ENCODE peak calls at places on chromosomes 2 and 18, in ten cellular contexts. A is endodermal cell; B is heart right ventricle; I is effector memory CD4-positive, alpha-beta T cell; E is cardiac muscle cell; X is hippocampal formation; R is NCI-H1092 treated with DMSO at 0.1 percent for 48 hours; J is stimulated activated CD4-positive, alpha-beta T cell treated with anti-CD3 and anti-CD28 coated beads, Interleukin-1b, Interleukin-23, amount 100 ng/mL, for 4 hours; Z is NCI-H1417; N is NCI-H774. Q is an unnamed sample.

GRCh38 chr2:39121523-39122063 is 742 bp upstream of the SOS1 start:
- DNase-seq in A (no peak), B (no peak), I (no peak), E (peak; percentile 55), X (no peak), R (peak; percentile 68), J (no peak), Z (no peak), N (no peak), Q (peak; percentile 79)

GRCh38 chr18:49521251-49521650 is 34.2 kb upstream of the C18orf32 start:
- DNase-seq in A (peak; percentile 44), B (no peak), I (no peak), E (peak; percentile 83), X (no peak), R (peak; percentile 37), J (no peak), Z (peak; percentile 38), N (no peak), Q (no peak)

GRCh38 chr2:99806758-99807157 is 316.9 kb upstream of the REV1 start:
- DNase-seq in A (no peak), B (no peak), I (no peak), E (no peak), X (no peak), R (no peak), J (no peak), Z (no peak), N (no peak), Q (no peak)

GRCh38 chr2:43163365-43163715 is 63.1 kb downstream of the ZFP36L2 start:
- DNase-seq in A (no peak), B (no peak), I (no peak), E (no peak), X (no peak), R (no peak), J (no peak), Z (no peak), N (no peak), Q (no peak)

GRCh38 chr18:58952871-58953270 is 88.2 kb downstream of the ZNF532 start:
- DNase-seq in A (no peak), B (no peak), I (no peak), E (no peak), X (no peak), R (no peak), J (no peak), Z (no peak), N (no peak), Q (no peak)

GRCh38 chr2:159506764-159507406 is 109.5 kb downstream of the BAZ2B start:
- DNase-seq in A (no peak), B (no peak), I (no peak), E (no peak), X (no peak), R (no peak), J (no peak), Z (no peak), N (no peak), Q (no peak)

GRCh38 chr2:224085811-224086210 is 46.7 kb upstream of the SERPINE2 start:
- DNase-seq in A (no peak), B (no peak), I (no peak), E (no peak), X (no peak), R (no peak), J (no peak), Z (no peak), N (no peak), Q (no peak)

GRCh38 chr2:44883356-44883755 is 58.1 kb upstream of the SIX3 start:
- DNase-seq in A (no peak), B (no peak), I (no peak), E (no peak), X (no peak), R (no peak), J (no peak), Z (no peak), N (no peak), Q (no peak)

GRCh38 chr2:49961346-49961745 is 807.0 kb upstream of the FSHR start:
- DNase-seq in A (no peak), B (no peak), I (no peak), E (no peak), X (no peak), R (no peak), J (no peak), Z (no peak), N (no peak), Q (no peak)

GRCh38 chr2:36549063-36549662 is 48.8 kb downstream of the FEZ2 start:
- DNase-seq in A (no peak), B (no peak), I (no peak), E (peak; percentile 44), X (no peak), R (no peak), J (no peak), Z (no peak), N (no peak), Q (no peak)

GRCh38 chr2:69138793-69139510 is 126.0 kb downstream of the ANTXR1 start:
- DNase-seq in A (no peak), B (no peak), I (no peak), E (no peak), X (no peak), R (no peak), J (no peak), Z (no peak), N (no peak), Q (no peak)

GRCh38 chr2:224847961-224848850 is 132.0 kb upstream of the CCDC195 start:
- DNase-seq in A (no peak), B (no peak), I (no peak), E (peak; percentile 56), X (no peak), R (peak; percentile 9), J (no peak), Z (peak; percentile 78), N (no peak), Q (no peak)

GRCh38 chr2:219402665-219403515 is 15.2 kb upstream of the DNPEP start:
- DNase-seq in A (peak; percentile 93), B (no peak), I (peak; percentile 42), E (peak; percentile 90), X (peak; percentile 74), R (peak; percentile 62), J (peak; percentile 44), Z (peak; percentile 82), N (peak; percentile 56), Q (peak; percentile 65)

GRCh38 chr2:201471732-201472395 is 20.3 kb downstream of the STRADB start:
- DNase-seq in A (no peak), B (no peak), I (no peak), E (no peak), X (no peak), R (no peak), J (no peak), Z (no peak), N (no peak), Q (peak; percentile 57)

GRCh38 chr2:166637051-166637450 is 143.0 kb upstream of the SCN7A start:
- DNase-seq in A (no peak), B (no peak), I (no peak), E (no peak), X (no peak), R (no peak), J (no peak), Z (no peak), N (no peak), Q (peak; percentile 4)

GRCh38 chr2:131156452-131157149 is 51.5 kb downstream of the PLEKHB2 start:
- DNase-seq in A (peak; percentile 63), B (no peak), I (no peak), E (no peak), X (no peak), R (no peak), J (no peak), Z (no peak), N (no peak), Q (no peak)

GRCh38 chr2:95058989-95059601 is 33.6 kb downstream of the MAL start:
- DNase-seq in A (peak; percentile 36), B (no peak), I (no peak), E (no peak), X (no peak), R (no peak), J (no peak), Z (no peak), N (no peak), Q (no peak)

GRCh38 chr18:27778441-27778840 is 398.5 kb downstream of the CDH2 start:
- DNase-seq in A (no peak), B (no peak), I (no peak), E (peak; percentile 45), X (no peak), R (peak; percentile 88), J (no peak), Z (peak; percentile 47), N (no peak), Q (no peak)

GRCh38 chr2:154226931-154227330 is 355.2 kb downstream of the GALNT13 start:
- DNase-seq in A (no peak), B (no peak), I (no peak), E (no peak), X (no peak), R (no peak), J (no peak), Z (peak; percentile 77), N (no peak), Q (no peak)

GRCh38 chr2:131488306-131489205 is 3.6 kb downstream of the MZT2A start:
- DNase-seq in A (no peak), B (peak; percentile 70), I (no peak), E (peak; percentile 10), X (no peak), R (no peak), J (no peak), Z (no peak), N (no peak), Q (no peak)

GRCh38 chr18:55821219-55821618 is 233.2 kb upstream of the TCF4 start:
- DNase-seq in A (no peak), B (no peak), I (no peak), E (no peak), X (no peak), R (no peak), J (no peak), Z (no peak), N (no peak), Q (no peak)

GRCh38 chr2:43250015-43250414 is 23.6 kb upstream of the ZFP36L2 start:
- DNase-seq in A (no peak), B (no peak), I (no peak), E (no peak), X (no peak), R (no peak), J (no peak), Z (no peak), N (no peak), Q (no peak)

GRCh38 chr2:161134547-161135518 is 25.4 kb upstream of the TANK start:
- DNase-seq in A (no peak), B (peak; percentile 12), I (no peak), E (no peak), X (no peak), R (peak; percentile 81), J (no peak), Z (no peak), N (peak; percentile 2), Q (no peak)

GRCh38 chr2:216560695-216561370 is 62.2 kb downstream of the RPL37A start:
- DNase-seq in A (no peak), B (no peak), I (no peak), E (no peak), X (no peak), R (no peak), J (no peak), Z (no peak), N (no peak), Q (no peak)

GRCh38 chr2:128573531-128573930 is 254.9 kb upstream of the HS6ST1 start:
- DNase-seq in A (no peak), B (no peak), I (no peak), E (no peak), X (no peak), R (no peak), J (no peak), Z (no peak), N (no peak), Q (no peak)

GRCh38 chr2:111045771-111046444 is 74.8 kb upstream of the BCL2L11 start:
- DNase-seq in A (peak; percentile 18), B (no peak), I (no peak), E (no peak), X (no peak), R (no peak), J (no peak), Z (no peak), N (no peak), Q (no peak)

GRCh38 chr2:62340981-62341624 is 145.2 kb downstream of the B3GNT2 start:
- DNase-seq in A (peak; percentile 64), B (peak; percentile 48), I (no peak), E (peak; percentile 73), X (no peak), R (peak; percentile 66), J (no peak), Z (peak; percentile 88), N (peak; percentile 69), Q (peak; percentile 16)

GRCh38 chr2:187581125-187581896 is 27.1 kb upstream of the TFPI start:
- DNase-seq in A (no peak), B (no peak), I (no peak), E (peak; percentile 64), X (peak; percentile 22), R (peak; percentile 40), J (peak; percentile 6), Z (peak; percentile 76), N (peak; percentile 50), Q (peak; percentile 74)

Q was measured in erythroblast.